ENCODE peak calls at places on chromosome 17, in ten cellular contexts. One of them, this sample, is unnamed.

GRCh38 chr17:49471769-49472168 is 23.3 kb upstream of the NGFR start:
- DNase-seq in amygdala: no peak
- DNase-seq in heart left ventricle: no peak
- DNase-seq in naive thymus-derived CD4-positive, alpha-beta T cell: no peak
- DNase-seq in activated T-cell treated with anti-CD3 and anti-CD28 coated beads for 48 hours: no peak
- DNase-seq in A549: no peak
- DNase-seq in stimulated activated CD4-positive, alpha-beta T cell treated with anti-CD3 and anti-CD28 coated beads, Interleukin-1b, Interleukin-23, amount 100 ng/mL, for 1 hour: no peak
- DNase-seq in WTC11: no peak
- DNase-seq in NCI-H2107: no peak
- DNase-seq in stomach: no peak
- DNase-seq in this sample: no peak

GRCh38 chr17:63703556-63704258 is 3.8 kb upstream of the LIMD2 start:
- DNase-seq in amygdala: no peak
- DNase-seq in heart left ventricle: no peak
- DNase-seq in naive thymus-derived CD4-positive, alpha-beta T cell: no peak
- DNase-seq in activated T-cell treated with anti-CD3 and anti-CD28 coated beads for 48 hours: no peak
- DNase-seq in A549: no peak
- DNase-seq in stimulated activated CD4-positive, alpha-beta T cell treated with anti-CD3 and anti-CD28 coated beads, Interleukin-1b, Interleukin-23, amount 100 ng/mL, for 1 hour: no peak
- DNase-seq in WTC11: no peak
- DNase-seq in NCI-H2107: no peak
- DNase-seq in stomach: no peak
- DNase-seq in this sample: no peak

GRCh38 chr17:81575836-81576235 is 23.7 kb upstream of the FAAP100 start:
- DNase-seq in amygdala: no peak
- DNase-seq in heart left ventricle: no peak
- DNase-seq in naive thymus-derived CD4-positive, alpha-beta T cell: no peak
- DNase-seq in activated T-cell treated with anti-CD3 and anti-CD28 coated beads for 48 hours: no peak
- DNase-seq in A549: no peak
- DNase-seq in stimulated activated CD4-positive, alpha-beta T cell treated with anti-CD3 and anti-CD28 coated beads, Interleukin-1b, Interleukin-23, amount 100 ng/mL, for 1 hour: no peak
- DNase-seq in WTC11: no peak
- DNase-seq in NCI-H2107: no peak
- DNase-seq in stomach: no peak
- DNase-seq in this sample: no peak

GRCh38 chr17:8924595-8924994 is 40.9 kb downstream of the PIK3R5 start:
- DNase-seq in amygdala: no peak
- DNase-seq in heart left ventricle: no peak
- DNase-seq in naive thymus-derived CD4-positive, alpha-beta T cell: no peak
- DNase-seq in activated T-cell treated with anti-CD3 and anti-CD28 coated beads for 48 hours: no peak
- DNase-seq in A549: no peak
- DNase-seq in stimulated activated CD4-positive, alpha-beta T cell treated with anti-CD3 and anti-CD28 coated beads, Interleukin-1b, Interleukin-23, amount 100 ng/mL, for 1 hour: no peak
- DNase-seq in WTC11: no peak
- DNase-seq in NCI-H2107: no peak
- DNase-seq in stomach: no peak
- DNase-seq in this sample: no peak

GRCh38 chr17:67606471-67606870 is 111.3 kb upstream of the NOL11 start:
- DNase-seq in amygdala: no peak
- DNase-seq in heart left ventricle: peak; percentile 54
- DNase-seq in naive thymus-derived CD4-positive, alpha-beta T cell: no peak
- DNase-seq in activated T-cell treated with anti-CD3 and anti-CD28 coated beads for 48 hours: no peak
- DNase-seq in A549: no peak
- DNase-seq in stimulated activated CD4-positive, alpha-beta T cell treated with anti-CD3 and anti-CD28 coated beads, Interleukin-1b, Interleukin-23, amount 100 ng/mL, for 1 hour: no peak
- DNase-seq in WTC11: no peak
- DNase-seq in NCI-H2107: no peak
- DNase-seq in stomach: peak; percentile 90
- DNase-seq in this sample: no peak

GRCh38 chr17:42101513-42102292 is 3.4 kb upstream of the ZNF385C start:
- DNase-seq in amygdala: no peak
- DNase-seq in heart left ventricle: peak; percentile 69
- DNase-seq in naive thymus-derived CD4-positive, alpha-beta T cell: peak; percentile 46
- DNase-seq in activated T-cell treated with anti-CD3 and anti-CD28 coated beads for 48 hours: peak; percentile 74
- DNase-seq in A549: peak; percentile 76
- DNase-seq in stimulated activated CD4-positive, alpha-beta T cell treated with anti-CD3 and anti-CD28 coated beads, Interleukin-1b, Interleukin-23, amount 100 ng/mL, for 1 hour: peak; percentile 39
- DNase-seq in WTC11: peak; percentile 97
- DNase-seq in NCI-H2107: no peak
- DNase-seq in stomach: peak; percentile 71
- DNase-seq in this sample: peak; percentile 66

GRCh38 chr17:75785770-75786538 is 1.3 kb downstream of the UNK start:
- DNase-seq in amygdala: no peak
- DNase-seq in heart left ventricle: no peak
- DNase-seq in naive thymus-derived CD4-positive, alpha-beta T cell: no peak
- DNase-seq in activated T-cell treated with anti-CD3 and anti-CD28 coated beads for 48 hours: no peak
- DNase-seq in A549: no peak
- DNase-seq in stimulated activated CD4-positive, alpha-beta T cell treated with anti-CD3 and anti-CD28 coated beads, Interleukin-1b, Interleukin-23, amount 100 ng/mL, for 1 hour: no peak
- DNase-seq in WTC11: no peak
- DNase-seq in NCI-H2107: no peak
- DNase-seq in stomach: no peak
- DNase-seq in this sample: no peak

GRCh38 chr17:16027708-16028584 is 28.3 kb downstream of the TTC19 start:
- DNase-seq in amygdala: no peak
- DNase-seq in heart left ventricle: no peak
- DNase-seq in naive thymus-derived CD4-positive, alpha-beta T cell: no peak
- DNase-seq in activated T-cell treated with anti-CD3 and anti-CD28 coated beads for 48 hours: peak; percentile 47
- DNase-seq in A549: peak; percentile 92
- DNase-seq in stimulated activated CD4-positive, alpha-beta T cell treated with anti-CD3 and anti-CD28 coated beads, Interleukin-1b, Interleukin-23, amount 100 ng/mL, for 1 hour: peak; percentile 10
- DNase-seq in WTC11: no peak
- DNase-seq in NCI-H2107: no peak
- DNase-seq in stomach: no peak
- DNase-seq in this sample: peak; percentile 93

GRCh38 chr17:44002141-44002848 is 2.1 kb upstream of the NAGS start:
- DNase-seq in amygdala: no peak
- DNase-seq in heart left ventricle: no peak
- DNase-seq in naive thymus-derived CD4-positive, alpha-beta T cell: no peak
- DNase-seq in activated T-cell treated with anti-CD3 and anti-CD28 coated beads for 48 hours: no peak
- DNase-seq in A549: peak; percentile 36
- DNase-seq in stimulated activated CD4-positive, alpha-beta T cell treated with anti-CD3 and anti-CD28 coated beads, Interleukin-1b, Interleukin-23, amount 100 ng/mL, for 1 hour: no peak
- DNase-seq in WTC11: no peak
- DNase-seq in NCI-H2107: no peak
- DNase-seq in stomach: no peak
- DNase-seq in this sample: peak; percentile 92

GRCh38 chr17:2797226-2797625 is 988 bp downstream of the RAP1GAP2 start:
- DNase-seq in amygdala: no peak
- DNase-seq in heart left ventricle: no peak
- DNase-seq in naive thymus-derived CD4-positive, alpha-beta T cell: no peak
- DNase-seq in activated T-cell treated with anti-CD3 and anti-CD28 coated beads for 48 hours: no peak
- DNase-seq in A549: no peak
- DNase-seq in stimulated activated CD4-positive, alpha-beta T cell treated with anti-CD3 and anti-CD28 coated beads, Interleukin-1b, Interleukin-23, amount 100 ng/mL, for 1 hour: no peak
- DNase-seq in WTC11: no peak
- DNase-seq in NCI-H2107: no peak
- DNase-seq in stomach: no peak
- DNase-seq in this sample: no peak

GRCh38 chr17:60971515-60972369 is 294.1 kb downstream of the BCAS3 start:
- DNase-seq in amygdala: no peak
- DNase-seq in heart left ventricle: peak; percentile 29
- DNase-seq in naive thymus-derived CD4-positive, alpha-beta T cell: peak; percentile 16
- DNase-seq in activated T-cell treated with anti-CD3 and anti-CD28 coated beads for 48 hours: peak; percentile 5
- DNase-seq in A549: peak; percentile 73
- DNase-seq in stimulated activated CD4-positive, alpha-beta T cell treated with anti-CD3 and anti-CD28 coated beads, Interleukin-1b, Interleukin-23, amount 100 ng/mL, for 1 hour: no peak
- DNase-seq in WTC11: peak; percentile 49
- DNase-seq in NCI-H2107: no peak
- DNase-seq in stomach: peak; percentile 40
- DNase-seq in this sample: peak; percentile 41

GRCh38 chr17:76716146-76716833 is 5.5 kb upstream of the MXRA7 start:
- DNase-seq in amygdala: no peak
- DNase-seq in heart left ventricle: no peak
- DNase-seq in naive thymus-derived CD4-positive, alpha-beta T cell: no peak
- DNase-seq in activated T-cell treated with anti-CD3 and anti-CD28 coated beads for 48 hours: peak; percentile 38
- DNase-seq in A549: no peak
- DNase-seq in stimulated activated CD4-positive, alpha-beta T cell treated with anti-CD3 and anti-CD28 coated beads, Interleukin-1b, Interleukin-23, amount 100 ng/mL, for 1 hour: no peak
- DNase-seq in WTC11: no peak
- DNase-seq in NCI-H2107: no peak
- DNase-seq in stomach: peak; percentile 48
- DNase-seq in this sample: peak; percentile 97

GRCh38 chr17:76182016-76182764 is 41.1 kb upstream of the FOXJ1 start:
- DNase-seq in amygdala: peak; percentile 42
- DNase-seq in heart left ventricle: peak; percentile 84
- DNase-seq in naive thymus-derived CD4-positive, alpha-beta T cell: peak; percentile 94
- DNase-seq in activated T-cell treated with anti-CD3 and anti-CD28 coated beads for 48 hours: peak; percentile 93
- DNase-seq in A549: peak; percentile 96
- DNase-seq in stimulated activated CD4-positive, alpha-beta T cell treated with anti-CD3 and anti-CD28 coated beads, Interleukin-1b, Interleukin-23, amount 100 ng/mL, for 1 hour: peak; percentile 96
- DNase-seq in WTC11: peak; percentile 94
- DNase-seq in NCI-H2107: peak; percentile 62
- DNase-seq in stomach: peak; percentile 91
- DNase-seq in this sample: peak; percentile 90

GRCh38 chr17:66829883-66830282 is 5.0 kb upstream of the CACNG5 start:
- DNase-seq in amygdala: no peak
- DNase-seq in heart left ventricle: no peak
- DNase-seq in naive thymus-derived CD4-positive, alpha-beta T cell: no peak
- DNase-seq in activated T-cell treated with anti-CD3 and anti-CD28 coated beads for 48 hours: no peak
- DNase-seq in A549: no peak
- DNase-seq in stimulated activated CD4-positive, alpha-beta T cell treated with anti-CD3 and anti-CD28 coated beads, Interleukin-1b, Interleukin-23, amount 100 ng/mL, for 1 hour: no peak
- DNase-seq in WTC11: peak; percentile 32
- DNase-seq in NCI-H2107: no peak
- DNase-seq in stomach: no peak
- DNase-seq in this sample: no peak

GRCh38 chr17:56172517-56172982 is 19.3 kb downstream of the ANKFN1 start:
- DNase-seq in amygdala: no peak
- DNase-seq in heart left ventricle: no peak
- DNase-seq in naive thymus-derived CD4-positive, alpha-beta T cell: no peak
- DNase-seq in activated T-cell treated with anti-CD3 and anti-CD28 coated beads for 48 hours: no peak
- DNase-seq in A549: no peak
- DNase-seq in stimulated activated CD4-positive, alpha-beta T cell treated with anti-CD3 and anti-CD28 coated beads, Interleukin-1b, Interleukin-23, amount 100 ng/mL, for 1 hour: no peak
- DNase-seq in WTC11: no peak
- DNase-seq in NCI-H2107: no peak
- DNase-seq in stomach: no peak
- DNase-seq in this sample: no peak

GRCh38 chr17:50304781-50305404 is 30.6 kb downstream of the TMEM92 start:
- DNase-seq in amygdala: no peak
- DNase-seq in heart left ventricle: no peak
- DNase-seq in naive thymus-derived CD4-positive, alpha-beta T cell: no peak
- DNase-seq in activated T-cell treated with anti-CD3 and anti-CD28 coated beads for 48 hours: no peak
- DNase-seq in A549: no peak
- DNase-seq in stimulated activated CD4-positive, alpha-beta T cell treated with anti-CD3 and anti-CD28 coated beads, Interleukin-1b, Interleukin-23, amount 100 ng/mL, for 1 hour: no peak
- DNase-seq in WTC11: no peak
- DNase-seq in NCI-H2107: no peak
- DNase-seq in stomach: peak; percentile 64
- DNase-seq in this sample: no peak

GRCh38 chr17:21705021-21705601 is 12.8 kb downstream of the KCNJ18 start:
- DNase-seq in amygdala: no peak
- DNase-seq in heart left ventricle: no peak
- DNase-seq in naive thymus-derived CD4-positive, alpha-beta T cell: no peak
- DNase-seq in activated T-cell treated with anti-CD3 and anti-CD28 coated beads for 48 hours: no peak
- DNase-seq in A549: no peak
- DNase-seq in stimulated activated CD4-positive, alpha-beta T cell treated with anti-CD3 and anti-CD28 coated beads, Interleukin-1b, Interleukin-23, amount 100 ng/mL, for 1 hour: no peak
- DNase-seq in WTC11: no peak
- DNase-seq in NCI-H2107: no peak
- DNase-seq in stomach: no peak
- DNase-seq in this sample: no peak